ENCODE peak calls at places on chromosomes 16 and 17, in five cellular contexts. F is neural progenitor cell; W is T-helper 2 cell; B is stimulated activated CD4-positive, alpha-beta T cell treated with anti-CD3 and anti-CD28 coated beads, Interleukin-2, amount 100 ng/mL, for 48 hours; T is mucosa of gallbladder. S is an unnamed sample.

GRCh38 chr17:63772801-63773271 is 561 bp downstream of the CCDC47 start:
- DNase-seq in B (no peak), T (no peak), W (no peak), F (peak; percentile 22), S (no peak)

GRCh38 chr16:24729243-24729966 is at the start of gene TNRC6A:
- DNase-seq in W (peak; percentile 56), F (peak; percentile 94), B (peak; percentile 76), T (peak; percentile 84), S (peak; percentile 74)

GRCh38 chr17:79192503-79193500 is 118.2 kb downstream of the ENGASE start:
- DNase-seq in F (peak; percentile 93), T (peak; percentile 23), B (peak; percentile 22), W (no peak), S (no peak)

GRCh38 chr16:4660454-4661007 is 32.8 kb upstream of the NUDT16L1 start:
- DNase-seq in T (peak; percentile 72), F (no peak), B (peak; percentile 54), W (no peak), S (peak; percentile 72)

GRCh38 chr16:71811261-71811803 is 2.7 kb upstream of the AP1G1 start:
- DNase-seq in B (no peak), F (no peak), T (no peak), W (no peak), S (no peak)

GRCh38 chr16:55968221-55968620 is 93.0 kb upstream of the CES5A start:
- DNase-seq in F (no peak), W (no peak), T (no peak), B (no peak), S (no peak)

GRCh38 chr16:58518083-58518979 is 3.0 kb downstream of the SETD6 start:
- DNase-seq in W (no peak), T (no peak), F (no peak), B (no peak), S (no peak)

GRCh38 chr17:42266918-42267766 is 9.0 kb downstream of the STAT5B start:
- DNase-seq in T (no peak), W (no peak), B (no peak), F (no peak), S (peak; percentile 32)

GRCh38 chr17:69246726-69247375 is 18.2 kb upstream of the ABCA10 start:
- DNase-seq in B (no peak), T (no peak), W (no peak), F (peak; percentile 60), S (no peak)

GRCh38 chr16:89564476-89565255 is 4.2 kb downstream of the RPL13 start:
- DNase-seq in W (no peak), B (peak; percentile 31), T (no peak), F (peak; percentile 63), S (no peak)

GRCh38 chr17:49021095-49021767 is 24.0 kb downstream of the IGF2BP1 start:
- DNase-seq in T (no peak), F (no peak), B (no peak), W (no peak), S (no peak)

GRCh38 chr16:21128991-21129390 is 21.7 kb downstream of the DNAH3 start:
- DNase-seq in B (no peak), W (no peak), F (no peak), T (no peak), S (no peak)

GRCh38 chr16:64011650-64012049 is 1110.2 kb downstream of the CDH11 start:
- DNase-seq in F (no peak), B (no peak), T (no peak), W (no peak), S (no peak)

GRCh38 chr17:35022536-35023063 is 40.9 kb downstream of the RFFL start:
- DNase-seq in W (peak; percentile 18), B (peak; percentile 58), T (peak; percentile 78), F (no peak), S (peak; percentile 59)

GRCh38 chr17:17355426-17355825 is 52.3 kb downstream of the NT5M start:
- DNase-seq in B (no peak), T (no peak), F (no peak), W (no peak), S (no peak)

S was measured in activated T-helper 9 cell treated with anti-CD3 and anti-CD28 coated beads, Interleukin-2, amount 50 U/mL, for 16 hours.